ENCODE peak calls at places on chromosomes 2 and 18, in six cellular contexts. T is heart right ventricle, N is fibroblast of mammary gland, V is A673, R is GM10248, J is heart left ventricle. K is an unnamed sample.

GRCh38 chr2:86298411-86299390 is 38.7 kb downstream of the REEP1 start:
- DNase-seq in T (no peak), N (peak), V (no peak), R (no peak), J (no peak), K (peak)

GRCh38 chr18:10379511-10379910 is 74.9 kb upstream of the APCDD1 start:
- DNase-seq in T (no peak), N (peak), V (no peak), R (no peak), J (no peak), K (no peak)

GRCh38 chr2:8571792-8572499 is 109.9 kb upstream of the ID2 start:
- DNase-seq in T (no peak), N (no peak), V (no peak), R (no peak), J (no peak), K (no peak)

GRCh38 chr2:25697559-25698341 is 24.4 kb upstream of the DTNB start:
- DNase-seq in T (no peak), N (no peak), V (no peak), R (no peak), J (no peak), K (peak)

GRCh38 chr2:102410952-102411351 is 12.0 kb upstream of the IL18RAP start:
- DNase-seq in T (no peak), N (no peak), V (no peak), R (no peak), J (no peak), K (no peak)

GRCh38 chr18:499351-500229 is 911 bp downstream of the COLEC12 start:
- DNase-seq in T (no peak), N (peak), V (peak), R (no peak), J (no peak), K (peak)

GRCh38 chr18:400466-400865 is 100.0 kb downstream of the COLEC12 start:
- DNase-seq in T (no peak), N (peak), V (no peak), R (no peak), J (no peak), K (no peak)

GRCh38 chr2:186125625-186126024 is 360.4 kb upstream of the ZC3H15 start:
- DNase-seq in T (no peak), N (peak), V (no peak), R (no peak), J (no peak), K (no peak)

GRCh38 chr2:71613953-71614925 is 160.9 kb downstream of the DYSF start:
- DNase-seq in T (no peak), N (no peak), V (no peak), R (no peak), J (no peak), K (no peak)

GRCh38 chr18:58541789-58542425 is 87.0 kb downstream of the ALPK2 start:
- DNase-seq in T (no peak), N (peak), V (no peak), R (peak), J (no peak), K (no peak)

GRCh38 chr2:190126758-190127157 is 64.2 kb upstream of the MSTN start:
- DNase-seq in T (no peak), N (peak), V (no peak), R (no peak), J (no peak), K (no peak)

GRCh38 chr2:11305958-11306357 is 38.5 kb downstream of the ROCK2 start:
- DNase-seq in T (no peak), N (peak), V (no peak), R (no peak), J (no peak), K (no peak)

GRCh38 chr2:211114826-211115450 is 558.5 kb downstream of the CPS1 start:
- DNase-seq in T (no peak), N (peak), V (no peak), R (no peak), J (no peak), K (no peak)

GRCh38 chr2:132664096-132664495 is 5.9 kb downstream of the LYPD1 start:
- DNase-seq in T (no peak), N (no peak), V (no peak), R (no peak), J (no peak), K (no peak)

GRCh38 chr2:208222351-208222750 is 32.5 kb downstream of the IDH1 start:
- DNase-seq in T (no peak), N (peak), V (no peak), R (no peak), J (no peak), K (no peak)

GRCh38 chr2:173196080-173196479 is 120.4 kb downstream of the MAP3K20 start:
- DNase-seq in T (no peak), N (no peak), V (no peak), R (no peak), J (no peak), K (peak)

GRCh38 chr18:58315739-58316215 is 271.8 kb downstream of the NEDD4L start:
- DNase-seq in T (peak), N (no peak), V (no peak), R (no peak), J (peak), K (no peak)

GRCh38 chr2:150091896-150092295 is 395.6 kb downstream of the RND3 start:
- DNase-seq in T (no peak), N (no peak), V (no peak), R (no peak), J (no peak), K (no peak)

GRCh38 chr2:241223211-241224067 is 35.0 kb downstream of the ANO7 start:
- DNase-seq in T (no peak), N (no peak), V (no peak), R (no peak), J (no peak), K (no peak)

GRCh38 chr2:45046786-45047185 is 37.5 kb upstream of the SIX2 start:
- DNase-seq in T (no peak), N (peak), V (no peak), R (no peak), J (no peak), K (no peak)

GRCh38 chr2:151862688-151863087 is 34.5 kb upstream of the ARL5A start:
- DNase-seq in T (no peak), N (no peak), V (no peak), R (peak), J (no peak), K (no peak)

GRCh38 chr2:64586054-64586453 is 61.9 kb downstream of the AFTPH start:
- DNase-seq in T (no peak), N (no peak), V (no peak), R (no peak), J (no peak), K (no peak)

GRCh38 chr2:133605031-133605773 is 36.9 kb upstream of the NCKAP5 start:
- DNase-seq in T (no peak), N (no peak), V (no peak), R (no peak), J (no peak), K (no peak)

GRCh38 chr2:187138240-187138639 is 289.3 kb upstream of the ZSWIM2 start:
- DNase-seq in T (peak), N (peak), V (peak), R (peak), J (peak), K (peak)
- TF ChIP-seq CTCF in T (peak), N (peak), V (peak), R (peak), J (peak), K (peak)

DNA sequence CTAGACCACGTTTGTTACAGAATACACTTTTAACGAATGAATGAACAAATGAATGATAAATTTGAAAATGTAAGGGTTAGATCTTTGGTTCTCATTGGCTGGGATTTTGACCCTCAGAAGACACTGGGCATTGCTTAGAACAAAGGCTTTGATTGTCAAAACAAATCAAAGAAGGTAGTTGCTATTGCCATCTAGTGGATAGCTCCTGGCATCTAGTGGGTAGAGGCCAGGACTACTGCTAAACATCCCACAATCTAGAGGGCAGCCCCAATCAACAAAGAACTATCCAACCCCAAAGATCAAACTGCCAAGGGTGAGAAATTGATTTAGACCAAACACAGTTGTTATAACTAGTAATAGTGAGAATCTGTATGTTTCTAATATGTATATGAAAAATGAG is 552.3 kb downstream of the KCNJ3 start:
- DNase-seq in T (no peak), N (peak), V (peak), R (no peak), J (no peak), K (no peak)
- TF ChIP-seq CTCF in T (peak), N (peak), V (peak), R (peak), J (no peak), K (peak)

GRCh38 chr2:12617853-12618252 is 98.9 kb upstream of the TRIB2 start:
- DNase-seq in T (no peak), N (no peak), V (no peak), R (no peak), J (no peak), K (no peak)

GRCh38 chr2:12619975-12620374 is 96.8 kb upstream of the TRIB2 start:
- DNase-seq in T (peak), N (peak), V (peak), R (no peak), J (peak), K (no peak)

GRCh38 chr2:12616456-12617163 is 100.1 kb upstream of the TRIB2 start:
- DNase-seq in T (no peak), N (no peak), V (no peak), R (no peak), J (no peak), K (no peak)

GRCh38 chr2:12617366-12617765 is 99.4 kb upstream of the TRIB2 start:
- DNase-seq in T (no peak), N (no peak), V (no peak), R (no peak), J (no peak), K (no peak)

DNA sequence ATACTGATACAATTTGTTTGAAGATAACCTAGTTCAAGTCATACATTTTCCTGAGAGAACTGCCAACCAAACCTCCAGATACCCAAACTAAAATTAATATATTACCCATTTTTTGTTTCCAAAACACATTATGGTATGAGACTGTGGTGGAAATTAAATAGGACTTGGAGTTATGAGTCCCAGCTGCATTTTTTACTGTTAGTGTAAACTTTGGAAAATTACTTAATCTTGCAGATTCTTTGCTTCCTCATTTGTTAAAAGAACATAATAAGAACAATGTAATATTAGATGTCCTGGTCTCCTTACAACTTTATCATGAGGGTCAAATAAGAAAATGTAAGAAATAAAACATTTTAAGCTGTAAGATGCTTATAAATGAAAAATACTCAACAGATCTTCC is 98.2 kb upstream of the TRIB2 start:
- DNase-seq in T (no peak), N (no peak), V (no peak), R (no peak), J (no peak), K (no peak)
- TF ChIP-seq CTCF in T (no peak), N (no peak), V (no peak), R (no peak), J (no peak), K (no peak)

DNA sequence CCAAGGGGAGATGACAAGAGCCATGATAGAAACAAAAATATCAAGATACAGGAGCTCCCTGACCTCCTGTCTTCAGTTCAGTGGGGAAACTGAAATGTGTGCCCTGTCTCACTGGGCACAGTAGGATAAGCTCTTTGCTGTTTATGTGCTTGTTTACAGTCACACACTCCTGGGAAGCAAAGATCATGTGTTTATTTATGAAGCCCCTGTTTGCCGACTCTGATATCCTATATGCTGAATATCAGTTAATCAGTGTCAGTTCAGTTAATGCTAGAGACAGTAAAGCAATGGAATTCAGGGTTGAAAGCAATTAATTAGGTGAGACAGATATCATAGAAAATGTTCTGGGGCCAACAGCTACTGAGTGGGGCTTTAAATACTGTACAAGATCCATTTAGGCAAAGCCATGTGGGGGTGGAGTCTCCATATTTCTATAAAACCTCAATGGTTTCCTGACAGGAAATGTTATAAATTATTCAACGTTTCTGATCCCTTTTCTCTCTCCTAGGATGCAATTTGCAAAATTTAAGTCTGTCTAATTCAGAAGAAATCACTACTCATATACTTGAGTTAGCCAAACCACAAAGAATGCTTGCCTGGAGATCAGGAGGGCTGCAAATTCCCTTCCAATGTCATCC is 551.4 kb downstream of the CMPK2 start:
- DNase-seq in T (no peak), N (no peak), V (peak), R (no peak), J (no peak), K (no peak)
- TF ChIP-seq CTCF in T (no peak), N (no peak), V (no peak), R (no peak), J (no peak), K (no peak)

K was measured in nephron progenitor cell.